ENCODE peak calls at places on chromosomes 6 and 20, in six cellular contexts. K is GM23338, T is SK-N-SH, Q is PC-3, H is neural progenitor cell, R is hepatocyte. Z is an unnamed sample.

GRCh38 chr6:11329841-11330765 is 97.6 kb upstream of the NEDD9 start:
- DNase-seq in H (no peak), Q (no peak), R (peak), K (no peak), T (no peak), Z (no peak)

GRCh38 chr6:10407674-10408054 is 7.2 kb downstream of the TFAP2A start:
- DNase-seq in K (no peak), H (no peak), T (no peak), Q (peak), R (no peak), Z (no peak)

GRCh38 chr6:98871057-98871456 is 36.7 kb downstream of the POU3F2 start:
- DNase-seq in R (no peak), Q (peak), K (no peak), T (no peak), H (no peak), Z (no peak)

GRCh38 chr6:116530436-116530835 is 15.0 kb downstream of the TRAPPC3L start:
- DNase-seq in H (no peak), T (no peak), K (no peak), R (no peak), Q (peak), Z (no peak)

GRCh38 chr20:22617160-22617559 is 32.8 kb upstream of the FOXA2 start:
- DNase-seq in K (no peak), Q (peak), T (no peak), R (peak), H (no peak), Z (no peak)

GRCh38 chr20:34017610-34018009 is 23.9 kb downstream of the RALY start:
- DNase-seq in K (no peak), R (no peak), T (no peak), Q (peak), H (no peak), Z (no peak)

GRCh38 chr6:29887330-29887818 is 55.0 kb upstream of the HLA-A start:
- DNase-seq in R (peak), T (no peak), Q (peak), H (peak), K (peak), Z (no peak)

GRCh38 chr6:13098006-13098405 is 230.3 kb downstream of the TBC1D7 start:
- DNase-seq in K (no peak), Q (no peak), R (no peak), H (no peak), T (no peak), Z (no peak)

GRCh38 chr6:32849126-32849525 is 4.4 kb downstream of the TAP1 start:
- DNase-seq in H (no peak), T (no peak), K (no peak), R (no peak), Q (no peak), Z (no peak)

GRCh38 chr20:38073307-38074010 is 39.9 kb downstream of the RPRD1B start:
- DNase-seq in R (peak), Q (peak), T (peak), H (peak), K (peak), Z (peak)

GRCh38 chr6:32792901-32793400 is 23.9 kb downstream of the HLA-DOB start:
- DNase-seq in H (peak), R (no peak), Q (no peak), T (no peak), K (peak), Z (no peak)

GRCh38 chr6:92559002-92559401 is 860.4 kb downstream of the EPHA7 start:
- DNase-seq in H (no peak), Q (no peak), T (no peak), K (no peak), R (no peak), Z (no peak)

GRCh38 chr6:7042056-7042653 is 65.6 kb upstream of the RREB1 start:
- DNase-seq in Q (peak), H (no peak), K (no peak), R (peak), T (no peak), Z (no peak)

GRCh38 chr20:341682-342081 is 5.2 kb upstream of the NRSN2 start:
- DNase-seq in K (no peak), T (no peak), H (no peak), Q (peak), R (peak), Z (no peak)

GRCh38 chr20:46346770-46347169 is 38.5 kb upstream of the CDH22 start:
- DNase-seq in Q (no peak), H (no peak), R (no peak), K (no peak), T (no peak), Z (no peak)

GRCh38 chr6:106097368-106098231 is 11.5 kb downstream of the PRDM1 start:
- DNase-seq in K (no peak), Q (peak), H (no peak), R (no peak), T (no peak), Z (peak)

GRCh38 chr6:17505062-17505476 is 95.0 kb upstream of the FAM8A1 start:
- DNase-seq in H (no peak), K (peak), Q (peak), R (no peak), T (peak), Z (peak)

GRCh38 chr20:34388678-34389077 is 25.6 kb downstream of the ITCH start:
- DNase-seq in K (no peak), H (no peak), R (no peak), T (no peak), Q (no peak), Z (no peak)

GRCh38 chr6:53107091-53107490 is 41.5 kb downstream of the GCM1 start:
- DNase-seq in H (no peak), T (no peak), K (no peak), R (no peak), Q (peak), Z (no peak)

GRCh38 chr6:135871296-135871695 is 19.8 kb downstream of the PDE7B start:
- DNase-seq in H (no peak), K (no peak), Q (no peak), R (no peak), T (no peak), Z (no peak)

DNA sequence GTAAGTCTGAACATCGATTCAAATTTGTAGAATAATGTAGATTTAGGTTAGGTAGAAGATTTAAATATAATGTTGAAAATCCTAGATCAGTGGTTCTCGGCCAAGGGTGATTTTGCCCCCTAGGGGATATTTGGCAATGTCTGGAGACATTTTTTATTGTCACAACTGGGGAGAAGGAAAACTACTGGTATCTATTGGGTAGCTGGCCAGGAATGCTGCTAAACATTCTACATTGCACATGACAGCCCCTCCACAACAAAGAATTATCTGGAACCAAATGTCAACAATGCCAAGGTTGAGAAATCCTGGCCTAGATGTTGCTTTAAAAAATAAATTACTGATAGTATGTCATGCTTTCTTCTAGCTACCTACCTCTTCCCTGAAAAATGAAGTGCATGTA is 76.1 kb downstream of the HIVEP2 start:
- DNase-seq in K (no peak), R (no peak), Q (no peak), T (no peak), H (no peak), Z (no peak)
- TF ChIP-seq CTCF in K (peak), R (no peak), Q (no peak), T (no peak), H (no peak), Z (peak)

GRCh38 chr6:51533962-51534361 is 553.5 kb downstream of the PKHD1 start:
- DNase-seq in K (no peak), T (no peak), H (no peak), R (no peak), Q (no peak), Z (no peak)
- H2AFZ ChIP-seq in K (no peak), T (no peak), H (no peak), R (no peak), Q (no peak), Z (no peak)

DNA sequence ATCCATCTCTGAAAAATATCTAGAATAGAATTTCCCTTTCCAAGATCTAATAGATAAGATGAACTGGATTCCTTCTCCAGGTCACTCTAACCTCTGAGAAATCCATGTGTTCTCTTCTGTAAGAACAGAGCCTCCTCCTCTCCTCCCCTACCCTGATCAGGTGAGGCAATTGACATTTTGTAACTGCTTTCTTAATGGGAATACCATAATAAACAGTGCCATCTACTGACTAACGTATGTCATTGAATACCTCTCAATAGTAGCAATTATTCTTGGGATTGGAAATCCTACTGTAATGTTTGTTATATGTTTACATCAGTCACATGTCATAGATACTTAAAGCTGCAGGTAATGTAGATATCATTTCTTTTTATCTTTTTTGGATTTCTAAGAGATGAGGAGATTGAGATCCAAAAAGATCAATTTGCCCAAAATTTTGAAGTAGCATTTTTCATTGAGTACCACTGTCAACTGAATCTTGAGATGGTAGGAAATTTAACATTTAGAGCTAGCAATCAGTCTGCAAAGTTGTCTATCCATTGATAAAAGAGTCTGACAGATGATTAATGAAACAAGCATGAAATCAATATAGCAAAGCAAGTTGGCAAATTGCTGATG is 365.8 kb upstream of the HSF2 start:
- DNase-seq in H (peak), T (peak), Q (peak), R (peak), K (peak), Z (peak)
- TF ChIP-seq EZH2phosphoT487 in H (no peak), T (no peak), Q (no peak), R (no peak), K (no peak), Z (no peak)

DNA sequence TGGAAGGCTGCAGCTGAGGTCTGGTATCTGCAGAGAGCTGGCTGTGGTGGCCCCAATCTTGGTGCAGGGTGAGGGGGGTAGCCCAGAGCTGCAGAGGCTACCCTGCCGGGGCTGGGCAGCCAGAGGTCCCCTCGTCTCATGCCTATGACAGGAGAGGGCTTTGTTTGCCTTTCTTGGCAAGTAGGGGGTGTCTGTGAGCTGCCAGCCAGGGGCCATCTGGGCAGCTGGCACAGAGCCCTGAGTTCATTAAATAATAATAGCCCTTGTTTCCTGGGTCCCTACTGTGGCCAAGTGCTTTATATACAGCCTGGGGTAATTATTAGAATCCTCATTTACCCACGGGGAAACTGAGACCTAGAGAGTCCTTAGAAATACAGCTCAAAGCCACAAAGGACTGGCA is 66.6 kb downstream of the EZR start:
- DNase-seq in R (no peak), T (peak), Q (no peak), K (peak), H (peak), Z (peak)
- TF ChIP-seq CTCF in R (peak), T (peak), Q (no peak), K (peak), H (peak), Z (peak)

GRCh38 chr6:137700751-137701477 is 166.1 kb upstream of the TNFAIP3 start:
- DNase-seq in K (no peak), R (no peak), H (no peak), Q (no peak), T (no peak), Z (no peak)

GRCh38 chr6:137699036-137699683 is 167.9 kb upstream of the TNFAIP3 start:
- DNase-seq in R (no peak), T (no peak), Q (peak), H (no peak), K (no peak), Z (no peak)

GRCh38 chr6:137697267-137697938 is 169.7 kb upstream of the TNFAIP3 start:
- DNase-seq in K (peak), Q (peak), R (peak), T (no peak), H (peak), Z (no peak)

GRCh38 chr6:137696765-137697164 is 170.3 kb upstream of the TNFAIP3 start:
- DNase-seq in H (no peak), R (peak), Q (no peak), T (no peak), K (no peak), Z (no peak)

GRCh38 chr6:137698636-137699035 is 168.4 kb upstream of the TNFAIP3 start:
- DNase-seq in T (no peak), K (no peak), R (no peak), Q (no peak), H (no peak), Z (no peak)
- H2AFZ ChIP-seq in T (no peak), K (no peak), R (no peak), Q (no peak), H (no peak), Z (no peak)

GRCh38 chr20:51938557-51939324 is 136.4 kb upstream of the SALL4 start:
- DNase-seq in R (no peak), T (no peak), K (no peak), H (no peak), Q (peak), Z (no peak)

GRCh38 chr20:51943761-51944160 is 141.4 kb upstream of the SALL4 start:
- DNase-seq in H (no peak), R (no peak), T (no peak), K (no peak), Q (no peak), Z (no peak)

GRCh38 chr20:51937780-51938179 is 135.5 kb upstream of the SALL4 start:
- DNase-seq in R (no peak), H (no peak), T (no peak), K (no peak), Q (no peak), Z (no peak)

GRCh38 chr20:51945177-51945576 is 142.9 kb upstream of the SALL4 start:
- DNase-seq in R (no peak), K (no peak), H (no peak), Q (no peak), T (peak), Z (no peak)

DNA sequence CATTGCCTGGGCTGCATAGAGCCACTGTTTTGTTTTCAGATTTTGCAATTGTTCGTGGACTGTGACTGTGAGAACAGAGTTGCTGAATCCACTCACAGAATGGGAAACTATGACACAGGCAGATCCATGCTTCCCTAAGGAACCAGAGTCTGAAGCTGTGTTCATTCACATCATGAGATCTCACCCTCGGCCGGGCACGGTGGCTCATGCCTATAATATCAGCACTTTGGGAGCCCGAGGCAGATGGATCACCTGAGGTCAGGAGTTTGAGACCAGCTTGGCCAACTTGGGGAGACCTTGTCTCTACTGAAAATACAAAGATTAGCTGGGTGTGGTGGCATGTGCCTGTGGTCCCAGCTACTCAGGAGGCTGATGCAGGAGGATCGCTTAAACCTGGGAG is 139.2 kb upstream of the SALL4 start:
- DNase-seq in R (no peak), T (no peak), K (no peak), H (no peak), Q (no peak), Z (no peak)
- TF ChIP-seq EZH2phosphoT487 in R (no peak), T (no peak), K (no peak), H (no peak), Q (no peak), Z (no peak)

DNA sequence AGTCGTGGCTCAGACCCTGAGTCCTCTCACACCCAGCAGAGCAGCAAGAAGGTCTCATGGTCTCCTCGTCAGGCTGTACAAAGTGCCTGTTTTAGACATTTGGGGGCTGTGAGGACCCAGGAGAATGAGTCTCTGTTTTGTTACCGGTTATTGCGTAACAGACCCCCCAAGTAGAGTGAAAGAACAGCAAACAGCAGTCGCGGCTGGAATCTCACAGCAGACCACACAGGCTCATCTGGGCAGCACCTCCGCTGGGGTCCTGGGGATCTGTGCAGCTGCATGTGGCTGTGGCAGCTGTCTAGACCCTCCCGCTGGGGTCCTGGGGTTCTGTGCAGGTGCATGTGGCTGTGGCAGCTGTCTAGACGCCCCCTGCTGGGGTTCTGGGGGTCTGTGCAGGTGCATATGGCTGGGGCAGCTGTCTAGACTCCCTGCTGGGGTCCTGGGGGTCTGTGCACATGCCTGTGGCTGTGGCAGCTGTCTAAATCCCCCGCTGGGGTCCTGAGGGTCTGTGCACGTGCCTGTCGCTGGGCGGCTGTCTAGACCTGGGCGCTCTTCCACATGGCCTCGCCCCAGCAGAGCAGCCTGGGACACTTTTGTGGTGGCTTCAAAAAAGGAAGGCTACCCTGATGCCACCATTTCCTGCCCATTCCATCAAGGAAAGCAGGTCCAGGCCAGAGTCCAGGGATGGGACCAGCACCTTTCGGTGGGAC is 24.7 kb downstream of the ENTPD6 start:
- DNase-seq in H (peak), R (no peak), T (peak), K (peak), Q (no peak), Z (peak)
- TF ChIP-seq CTCF in H (peak), R (peak), T (peak), K (peak), Q (peak), Z (peak)

DNA sequence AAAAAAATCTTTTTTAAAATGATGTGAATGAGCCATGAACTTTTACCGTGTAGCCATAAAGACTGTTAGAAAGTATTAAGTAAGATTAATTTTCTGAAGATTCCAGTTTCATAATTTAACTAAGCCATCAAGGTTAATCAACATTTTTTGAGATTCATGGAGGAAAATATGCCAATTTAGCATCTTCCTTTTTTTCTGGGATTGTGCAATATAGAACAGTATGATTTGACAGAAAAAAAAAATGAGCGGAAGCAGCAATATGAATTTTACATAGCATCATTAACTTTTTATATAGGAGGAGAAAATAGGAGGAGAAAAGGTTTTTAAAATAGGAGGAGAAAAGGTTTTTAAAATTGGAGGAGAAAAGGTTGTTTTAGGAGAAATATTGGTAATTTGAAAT is 306.3 kb downstream of the ADGRB3 start:
- DNase-seq in Q (no peak), T (no peak), H (no peak), K (no peak), R (no peak), Z (no peak)
- H2AFZ ChIP-seq in Q (no peak), T (no peak), H (no peak), K (no peak), R (no peak), Z (no peak)

Z was measured in OCI-LY7.